ENCODE peak calls at places on chromosomes 1 and 21, in seven cellular contexts. J, B, E, Y, D, Q and H are unnamed samples.

GRCh38 chr1:168441745-168442144 is 102.1 kb downstream of the XCL2 start:
- DNase-seq in J (no peak), B (no peak), E (no peak), Y (no peak), D (no peak), Q (no peak), H (no peak)

GRCh38 chr1:168180148-168180524 is 1.4 kb downstream of the TIPRL start:
- DNase-seq in J (no peak), B (no peak), E (no peak), Y (no peak), D (no peak), Q (no peak), H (no peak)

GRCh38 chr1:118247593-118247992 is 62.6 kb upstream of the SPAG17 start:
- DNase-seq in J (no peak), B (peak; percentile 29), E (no peak), Y (no peak), D (no peak), Q (no peak), H (no peak)

GRCh38 chr1:169020684-169021083 is 85.8 kb upstream of the ATP1B1 start:
- DNase-seq in J (no peak), B (no peak), E (no peak), Y (no peak), D (no peak), Q (no peak), H (no peak)

GRCh38 chr1:100866041-100866900 is 28.4 kb downstream of the EXTL2 start:
- DNase-seq in J (no peak), B (peak; percentile 49), E (no peak), Y (no peak), D (no peak), Q (no peak), H (no peak)

GRCh38 chr1:199247891-199248290 is 609.1 kb downstream of the PTPRC start:
- DNase-seq in J (no peak), B (no peak), E (no peak), Y (no peak), D (no peak), Q (no peak), H (no peak)

GRCh38 chr1:225712391-225712790 is 59.5 kb upstream of the ENAH start:
- DNase-seq in J (no peak), B (no peak), E (no peak), Y (no peak), D (no peak), Q (no peak), H (no peak)

GRCh38 chr1:15426492-15427279 is 11.6 kb upstream of the CTRC start:
- DNase-seq in J (no peak), B (no peak), E (no peak), Y (peak; percentile 79), D (peak; percentile 58), Q (peak; percentile 26), H (no peak)

GRCh38 chr1:82597620-82598019 is 796.9 kb downstream of the ADGRL2 start:
- DNase-seq in J (no peak), B (no peak), E (no peak), Y (no peak), D (no peak), Q (no peak), H (no peak)

GRCh38 chr1:51627672-51628071 is 10.8 kb downstream of the OSBPL9 start:
- DNase-seq in J (no peak), B (peak; percentile 59), E (no peak), Y (no peak), D (no peak), Q (no peak), H (no peak)

GRCh38 chr1:196690582-196690981 is 38.7 kb downstream of the CFH start:
- DNase-seq in J (no peak), B (no peak), E (no peak), Y (no peak), D (no peak), Q (no peak), H (no peak)

GRCh38 chr1:213381572-213382084 is 330.6 kb downstream of the RPS6KC1 start:
- DNase-seq in J (peak; percentile 35), B (peak; percentile 14), E (no peak), Y (no peak), D (peak; percentile 9), Q (peak; percentile 59), H (no peak)

GRCh38 chr1:211009944-211010343 is 124.0 kb downstream of the KCNH1 start:
- DNase-seq in J (no peak), B (no peak), E (no peak), Y (no peak), D (no peak), Q (no peak), H (no peak)

GRCh38 chr1:183090386-183091006 is 67.3 kb downstream of the LAMC1 start:
- DNase-seq in J (no peak), B (no peak), E (peak; percentile 60), Y (peak; percentile 52), D (peak; percentile 8), Q (peak; percentile 33), H (no peak)

GRCh38 chr1:193707271-193708015 is 521.0 kb upstream of the B3GALT2 start:
- DNase-seq in J (no peak), B (no peak), E (no peak), Y (no peak), D (no peak), Q (no peak), H (no peak)

GRCh38 chr1:22508329-22508728 is 55.0 kb upstream of the EPHA8 start:
- DNase-seq in J (no peak), B (peak; percentile 48), E (no peak), Y (no peak), D (no peak), Q (no peak), H (no peak)

GRCh38 chr1:27644369-27645070 is 9.5 kb upstream of the FGR start:
- DNase-seq in J (no peak), B (no peak), E (no peak), Y (no peak), D (no peak), Q (no peak), H (no peak)

GRCh38 chr1:119662034-119662437 is 14.0 kb upstream of the ZNF697 start:
- DNase-seq in J (no peak), B (no peak), E (no peak), Y (peak; percentile 9), D (no peak), Q (no peak), H (no peak)

GRCh38 chr1:236534164-236534651 is 10.4 kb downstream of the LGALS8 start:
- DNase-seq in J (no peak), B (no peak), E (no peak), Y (no peak), D (no peak), Q (no peak), H (no peak)

GRCh38 chr1:205598841-205599666 is 32.8 kb downstream of the ELK4 start:
- DNase-seq in J (peak; percentile 67), B (no peak), E (peak; percentile 55), Y (peak; percentile 51), D (no peak), Q (peak; percentile 74), H (peak; percentile 89)

GRCh38 chr1:88060112-88060673 is 623.9 kb upstream of the PKN2 start:
- DNase-seq in J (no peak), B (no peak), E (no peak), Y (no peak), D (no peak), Q (no peak), H (no peak)
- H3K27ac ChIP-seq in J (no peak overlapping the region), B (no peak overlapping the region), E (no peak overlapping the region), Y (no peak overlapping the region), D (no peak overlapping the region), Q (no peak overlapping the region), H (no peak overlapping the region)

DNA sequence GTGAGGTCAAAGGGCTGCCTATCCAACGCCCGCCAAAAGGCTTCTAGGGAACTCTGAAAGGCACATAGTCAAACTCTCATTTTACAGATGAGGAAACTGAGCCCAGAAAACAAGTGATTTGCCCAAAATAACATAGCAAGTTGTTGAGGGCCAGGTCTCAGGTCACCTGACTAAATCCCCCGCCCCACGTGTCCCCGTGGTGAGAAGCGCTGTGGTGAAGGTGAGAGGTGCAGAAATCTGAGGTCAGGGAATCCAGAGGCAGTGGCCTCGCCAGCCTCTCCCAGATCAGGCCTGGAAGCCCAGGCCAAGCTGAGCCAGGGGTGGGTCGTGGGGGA is 5.1 kb downstream of the HDGF start:
- DNase-seq in J (no peak), B (no peak), E (no peak), Y (no peak), D (no peak), Q (no peak), H (peak; percentile 26)
- H3K4me1 ChIP-seq in J (peaks cover 66% of the 10 kb centered on the region), B (peaks cover 34% of the 10 kb centered on the region), E (peaks cover 64% of the 10 kb centered on the region), Y (peaks cover 56% of the 10 kb centered on the region), D (peaks cover 26% of the 10 kb centered on the region), Q (peaks cover 65% of the 10 kb centered on the region), H (no peaks in the 10 kb centered on the region)

GRCh38 chr21:25458484-25458883 is 148.8 kb downstream of the MRPL39 start:
- DNase-seq in J (no peak), B (no peak), E (no peak), Y (no peak), D (no peak), Q (no peak), H (no peak)

GRCh38 chr21:25459365-25459764 is 147.9 kb downstream of the MRPL39 start:
- DNase-seq in J (no peak), B (no peak), E (no peak), Y (no peak), D (no peak), Q (no peak), H (no peak)

GRCh38 chr21:25457946-25458345 is 149.3 kb downstream of the MRPL39 start:
- DNase-seq in J (no peak), B (no peak), E (no peak), Y (no peak), D (no peak), Q (no peak), H (no peak)

GRCh38 chr21:25456672-25457071 is 150.6 kb downstream of the MRPL39 start:
- DNase-seq in J (peak; percentile 47), B (no peak), E (no peak), Y (no peak), D (no peak), Q (no peak), H (no peak)

DNA sequence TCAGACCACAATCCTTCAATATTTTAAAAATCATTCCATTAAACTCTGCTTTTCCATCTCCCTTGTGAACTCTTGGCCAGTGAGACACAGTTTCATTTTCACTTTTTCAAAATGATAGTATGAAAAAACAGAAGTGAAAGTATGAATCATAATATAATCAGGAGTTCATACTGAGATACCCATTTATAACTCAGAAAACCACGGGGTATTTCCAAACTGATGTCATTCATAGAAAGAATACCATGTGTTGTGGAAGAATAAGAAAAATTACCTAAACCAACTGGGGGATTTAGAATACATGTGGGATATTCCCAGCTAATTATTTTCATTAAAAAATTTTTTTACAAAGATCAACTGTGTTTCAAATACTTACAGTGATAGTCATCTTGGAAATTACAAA is 149.9 kb downstream of the MRPL39 start:
- DNase-seq in J (no peak), B (no peak), E (no peak), Y (no peak), D (no peak), Q (no peak), H (no peak)
- H3K27ac ChIP-seq in J (peak overlapping the region; percentile 75), B (no peak overlapping the region), E (no peak overlapping the region), Y (peak overlapping the region; percentile 16), D (no peak overlapping the region), Q (no peak overlapping the region), H (no peak overlapping the region)

GRCh38 chr1:154459044-154459443 is 43.0 kb upstream of the TDRD10 start:
- DNase-seq in J (no peak), B (no peak), E (no peak), Y (no peak), D (no peak), Q (no peak), H (peak; percentile 3)
- H3K4me1 ChIP-seq in J (no peaks in the 10 kb centered on the region), B (peaks cover 14% of the 10 kb centered on the region), E (peaks cover 5% of the 10 kb centered on the region), Y (peaks cover 22% of the 10 kb centered on the region), D (no peaks in the 10 kb centered on the region), Q (peaks cover 51% of the 10 kb centered on the region), H (no peaks in the 10 kb centered on the region)

GRCh38 chr1:31415658-31416057 is 2.6 kb downstream of the SERINC2 start:
- DNase-seq in J (no peak), B (no peak), E (no peak), Y (no peak), D (no peak), Q (no peak), H (no peak)
- H3K27ac ChIP-seq in J (peak overlapping the region; percentile 97), B (no peak overlapping the region), E (no peak overlapping the region), Y (no peak overlapping the region), D (no peak overlapping the region), Q (no peak overlapping the region), H (no peak overlapping the region)